ENCODE peak calls at places on chromosomes 5 and 9, in six cellular contexts. G is fibroblast of lung, M is HCT116, E is IMR-90, D is body of pancreas, K is lung. Z is an unnamed sample.

GRCh38 chr5:93092349-93093105 is 488.5 kb downstream of the NR2F1-AS1 start:
- DNase-seq in G (peak; percentile 62), M (no peak), E (peak; percentile 47), D (no peak), K (no peak), Z (peak; percentile 75)

GRCh38 chr5:148697821-148698196 is 43.5 kb upstream of the HTR4 start:
- DNase-seq in G (no peak), M (no peak), E (no peak), D (no peak), K (no peak), Z (no peak)

GRCh38 chr5:109645591-109646236 is 44.0 kb upstream of the MAN2A1 start:
- DNase-seq in G (no peak), M (no peak), E (no peak), D (no peak), K (no peak), Z (no peak)

GRCh38 chr5:32428426-32428825 is 16.1 kb downstream of the ZFR start:
- DNase-seq in G (no peak), M (no peak), E (no peak), D (no peak), K (no peak), Z (no peak)

GRCh38 chr5:178389796-178390195 is 157.2 kb upstream of the PHYKPL start:
- DNase-seq in G (no peak), M (no peak), E (no peak), D (no peak), K (no peak), Z (no peak)

GRCh38 chr9:33081128-33081851 is 4.8 kb upstream of the SMU1 start:
- DNase-seq in G (peak; percentile 86), M (peak; percentile 79), E (peak; percentile 88), D (peak; percentile 62), K (peak; percentile 68), Z (peak; percentile 80)

GRCh38 chr9:125378778-125379177 is 117.2 kb downstream of the GAPVD1 start:
- DNase-seq in G (no peak), M (no peak), E (no peak), D (no peak), K (no peak), Z (no peak)

GRCh38 chr9:69325409-69326212 is 596 bp downstream of the ENTREP1 start:
- DNase-seq in G (no peak), M (no peak), E (no peak), D (peak; percentile 54), K (no peak), Z (peak; percentile 47)

GRCh38 chr5:174271316-174271715 is 225.8 kb downstream of the NSG2 start:
- DNase-seq in G (no peak), M (no peak), E (no peak), D (no peak), K (no peak), Z (no peak)

GRCh38 chr5:177524539-177524900 is 7.8 kb upstream of the DDX41 start:
- DNase-seq in G (no peak), M (no peak), E (no peak), D (no peak), K (no peak), Z (no peak)

GRCh38 chr5:14109041-14109747 is 33.9 kb upstream of the TRIO start:
- DNase-seq in G (peak; percentile 68), M (no peak), E (peak; percentile 75), D (no peak), K (no peak), Z (no peak)

GRCh38 chr9:129213551-129213950 is 35.5 kb upstream of the IER5L start:
- DNase-seq in G (no peak), M (no peak), E (no peak), D (no peak), K (no peak), Z (no peak)
- H3K4me3 ChIP-seq in G (no peak overlapping the region), M (no peak overlapping the region), E (no peak overlapping the region), D (no peak overlapping the region), K (no peak overlapping the region), Z (no peak overlapping the region)

GRCh38 chr5:3888290-3888689 is 292.7 kb downstream of the IRX1 start:
- DNase-seq in G (no peak), M (no peak), E (no peak), D (no peak), K (no peak), Z (no peak)

GRCh38 chr5:3893975-3894374 is 298.3 kb downstream of the IRX1 start:
- DNase-seq in G (no peak), M (no peak), E (no peak), D (no peak), K (no peak), Z (no peak)

GRCh38 chr5:3891118-3891517 is 295.5 kb downstream of the IRX1 start:
- DNase-seq in G (no peak), M (no peak), E (no peak), D (no peak), K (no peak), Z (no peak)

GRCh38 chr5:3896098-3896497 is 300.5 kb downstream of the IRX1 start:
- DNase-seq in G (no peak), M (no peak), E (no peak), D (no peak), K (no peak), Z (no peak)

DNA sequence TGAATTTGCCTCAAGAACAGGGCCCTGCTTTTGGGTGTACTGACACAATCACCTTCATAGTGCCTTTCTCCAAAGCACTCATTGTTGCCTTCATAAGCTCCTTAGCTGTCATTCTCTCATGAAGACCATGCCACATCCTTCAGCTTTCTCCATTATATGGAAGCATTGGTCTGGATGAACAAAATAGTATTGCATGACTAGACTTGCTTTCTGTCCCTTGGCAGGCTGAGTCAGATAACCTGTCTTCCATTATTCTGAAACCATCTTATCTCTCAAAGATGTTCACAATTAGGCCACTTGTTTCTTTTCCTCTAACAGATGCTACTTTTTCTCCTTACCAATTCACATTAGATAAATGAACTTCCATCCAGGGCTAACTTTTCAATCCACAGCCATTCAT is 297.9 kb downstream of the IRX1 start:
- DNase-seq in G (no peak), M (no peak), E (no peak), D (no peak), K (no peak), Z (no peak)
- H3K9me3 ChIP-seq in G (no peaks in the 10 kb centered on the region), M (peaks cover 12% of the 10 kb centered on the region), E (peaks cover 29% of the 10 kb centered on the region), D (no peaks in the 10 kb centered on the region), K (peaks cover 2% of the 10 kb centered on the region), Z (no peaks in the 10 kb centered on the region)

GRCh38 chr5:112189328-112189840 is 229.7 kb downstream of the EPB41L4A start:
- DNase-seq in G (no peak), M (no peak), E (no peak), D (no peak), K (no peak), Z (no peak)

GRCh38 chr5:112183103-112183634 is 235.9 kb downstream of the EPB41L4A start:
- DNase-seq in G (peak; percentile 74), M (peak; percentile 54), E (no peak), D (peak; percentile 44), K (no peak), Z (peak; percentile 44)

GRCh38 chr5:112192072-112192471 is 227.0 kb downstream of the EPB41L4A start:
- DNase-seq in G (no peak), M (no peak), E (no peak), D (no peak), K (no peak), Z (no peak)

DNA sequence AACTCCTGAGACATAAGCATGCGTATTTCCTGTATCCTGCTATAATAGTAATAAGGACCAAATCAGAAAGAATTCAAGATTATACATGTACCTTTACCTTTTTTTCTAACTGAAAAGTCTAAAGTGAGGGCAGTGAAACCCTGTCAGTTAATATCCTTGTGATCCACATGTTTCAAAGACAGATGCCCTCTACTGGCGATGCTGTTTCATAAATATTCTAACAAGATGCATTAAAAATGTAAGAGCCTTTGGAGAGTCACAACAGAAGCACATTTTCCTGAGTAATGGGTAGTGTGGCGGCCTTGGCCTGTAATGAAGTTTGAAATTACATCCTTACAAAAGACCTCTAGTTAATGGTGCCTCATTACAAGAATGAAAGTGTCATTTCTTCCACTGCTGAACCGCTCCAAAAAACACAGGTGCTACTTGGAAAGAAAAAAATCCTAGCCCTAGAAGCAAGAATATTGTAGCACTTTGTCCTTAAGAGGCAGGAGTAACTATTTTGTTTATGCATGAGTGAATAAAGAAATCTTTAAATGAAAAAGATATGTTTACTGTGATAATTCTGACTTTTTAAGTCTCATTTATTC is 232.6 kb downstream of the EPB41L4A start:
- DNase-seq in G (peak; percentile 44), M (peak; percentile 53), E (peak; percentile 53), D (peak; percentile 17), K (no peak), Z (peak; percentile 61)
- TF ChIP-seq CTCF in G (peak; percentile 67), M (peak; percentile 51), E (peak; percentile 55), D (peak; percentile 39), K (peak; percentile 18), Z (peak; percentile 66)

GRCh38 chr9:117494401-117495130 is 79.7 kb upstream of the ASTN2 start:
- DNase-seq in G (no peak), M (no peak), E (no peak), D (no peak), K (no peak), Z (no peak)
- H3K4me3 ChIP-seq in G (no peak overlapping the region), M (no peak overlapping the region), E (no peak overlapping the region), D (no peak overlapping the region), K (no peak overlapping the region), Z (no peak overlapping the region)

DNA sequence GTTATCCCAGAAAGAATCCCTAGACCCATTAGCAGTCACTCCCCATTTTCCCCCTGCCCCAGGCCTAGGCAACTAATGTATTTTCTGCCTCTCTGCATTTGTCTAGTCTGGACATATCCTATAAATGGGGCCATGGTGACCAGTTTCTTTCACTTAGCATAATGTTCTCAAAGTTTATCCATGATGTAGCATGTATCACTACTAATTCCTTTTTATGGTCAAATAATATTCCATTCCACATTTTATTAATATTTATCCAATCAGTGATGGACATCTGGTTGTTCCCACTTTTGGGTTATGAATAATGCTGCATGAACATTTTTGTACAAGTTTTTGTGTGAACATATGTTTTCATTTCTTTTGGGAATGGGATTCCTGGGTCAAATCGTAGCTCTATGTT is 1.5 kb downstream of the FCHO2 start:
- DNase-seq in G (no peak), M (no peak), E (no peak), D (no peak), K (no peak), Z (no peak)
- H3K9me3 ChIP-seq in G (no peaks in the 10 kb centered on the region), M (no peaks in the 10 kb centered on the region), E (no peaks in the 10 kb centered on the region), D (no peaks in the 10 kb centered on the region), K (no peaks in the 10 kb centered on the region), Z (no peaks in the 10 kb centered on the region)

GRCh38 chr5:103829585-103829984 is 267.0 kb upstream of the NUDT12 start:
- DNase-seq in G (no peak), M (no peak), E (no peak), D (no peak), K (no peak), Z (peak; percentile 25)
- TF ChIP-seq CTCF in G (peak; percentile 32), M (peak; percentile 80), E (peak; percentile 35), D (no peak), K (no peak), Z (peak; percentile 15)